ENCODE peak calls at places on chromosomes 7 and 10, in seven cellular contexts. M is transverse colon, C is prostate gland, T is endothelial cell of umbilical vein, B is SK-N-SH, K is esophagus muscularis mucosa, G is HL-60. Z is an unnamed sample.

GRCh38 chr10:97882142-97883091 is 32.8 kb downstream of the GOLGA7B start:
- DNase-seq in G (no peak), K (no peak), B (no peak), C (no peak), M (no peak), T (peak), Z (peak)

GRCh38 chr10:126094537-126094936 is 198.2 kb downstream of the FANK1 start:
- DNase-seq in M (no peak), K (no peak), G (no peak), B (no peak), T (no peak), C (no peak), Z (no peak)

GRCh38 chr10:95308389-95309302 is 17.8 kb upstream of the PDLIM1 start:
- DNase-seq in G (no peak), T (peak), B (no peak), M (peak), C (peak), K (peak), Z (peak)

GRCh38 chr10:35781643-35782035 is 139.5 kb upstream of the FZD8 start:
- DNase-seq in T (peak), B (peak), G (no peak), M (peak), K (no peak), C (no peak), Z (no peak)

GRCh38 chr7:128161466-128162125 is 79.5 kb upstream of the LEP start:
- DNase-seq in C (no peak), G (no peak), T (no peak), M (no peak), K (peak), B (no peak), Z (no peak)

GRCh38 chr7:150398965-150399320 is 19.8 kb downstream of the ZNF775 start:
- DNase-seq in C (no peak), T (no peak), M (no peak), B (no peak), K (no peak), G (no peak), Z (peak)

GRCh38 chr7:140212100-140212881 is 35.5 kb upstream of the KDM7A start:
- DNase-seq in M (peak), B (no peak), T (no peak), K (no peak), C (no peak), G (no peak), Z (no peak)

GRCh38 chr7:108598153-108598552 is 28.5 kb downstream of the DNAJB9 start:
- DNase-seq in M (no peak), K (no peak), T (no peak), C (no peak), G (no peak), B (no peak), Z (no peak)

GRCh38 chr10:88090568-88091214 is 227.3 kb downstream of the PTEN start:
- DNase-seq in M (no peak), T (no peak), C (no peak), G (peak), B (no peak), K (no peak), Z (no peak)

GRCh38 chr10:78529262-78529661 is 495.6 kb downstream of the RPS24 start:
- DNase-seq in B (no peak), M (no peak), T (no peak), C (no peak), G (no peak), K (no peak), Z (no peak)

GRCh38 chr7:112449353-112449752 is 907 bp upstream of the IFRD1 start:
- DNase-seq in K (no peak), C (no peak), T (peak), G (no peak), B (no peak), M (peak), Z (no peak)

GRCh38 chr7:26500749-26501352 is 209.2 kb downstream of the SNX10 start:
- DNase-seq in M (no peak), K (no peak), G (peak), C (no peak), B (peak), T (peak), Z (no peak)

GRCh38 chr7:99469381-99470065 is 3.2 kb upstream of the ZNF789 start:
- DNase-seq in T (no peak), M (no peak), C (no peak), B (no peak), G (no peak), K (no peak), Z (no peak)

GRCh38 chr7:111758332-111758731 is 196.0 kb upstream of the IMMP2L start:
- DNase-seq in T (no peak), C (no peak), K (no peak), G (no peak), M (no peak), B (no peak), Z (no peak)

GRCh38 chr7:97064972-97065587 is 40.4 kb upstream of the DLX5 start:
- DNase-seq in B (peak), M (no peak), C (peak), G (peak), K (no peak), T (peak), Z (no peak)

GRCh38 chr7:97733276-97734206 is 1.7 kb downstream of the TAC1 start:
- DNase-seq in B (peak), G (no peak), K (no peak), M (no peak), C (no peak), T (no peak), Z (peak)

GRCh38 chr10:99433378-99434020 is 3.1 kb upstream of the GOT1 start:
- DNase-seq in G (no peak), K (no peak), M (no peak), T (peak), B (no peak), C (no peak), Z (no peak)

GRCh38 chr10:28906934-28907333 is 229.6 kb downstream of the BAMBI start:
- DNase-seq in M (no peak), G (no peak), B (no peak), K (no peak), C (no peak), T (peak), Z (no peak)

GRCh38 chr10:6049031-6049400 is 13.2 kb downstream of the IL2RA start:
- DNase-seq in M (no peak), K (peak), B (no peak), C (no peak), T (no peak), G (no peak), Z (no peak)

GRCh38 chr10:6048281-6049030 is 13.7 kb downstream of the IL2RA start:
- DNase-seq in B (no peak), C (no peak), T (no peak), G (no peak), M (no peak), K (peak), Z (no peak)

GRCh38 chr10:6052247-6053221 is 9.6 kb downstream of the IL2RA start:
- DNase-seq in K (peak), M (peak), G (no peak), T (no peak), C (no peak), B (no peak), Z (peak)

GRCh38 chr10:6053303-6053702 is 8.9 kb downstream of the IL2RA start:
- DNase-seq in C (no peak), K (no peak), B (no peak), G (no peak), T (no peak), M (no peak), Z (no peak)

GRCh38 chr10:6050801-6051445 is 11.2 kb downstream of the IL2RA start:
- DNase-seq in B (peak), T (no peak), K (peak), M (peak), G (no peak), C (peak), Z (peak)
- TF ChIP-seq POLR2AphosphoS5 in B (no peak), T (no peak), K (no peak), M (no peak), G (no peak), C (peak), Z (peak)

GRCh38 chr7:18792866-18793595 is 297.5 kb downstream of the HDAC9 start:
- DNase-seq in B (no peak), C (no peak), T (peak), K (no peak), G (no peak), M (no peak), Z (no peak)

GRCh38 chr7:18799899-18800298 is 304.4 kb downstream of the HDAC9 start:
- DNase-seq in B (no peak), C (no peak), M (no peak), G (no peak), T (no peak), K (no peak), Z (no peak)

GRCh38 chr7:18798018-18798906 is 302.7 kb downstream of the HDAC9 start:
- DNase-seq in G (no peak), T (no peak), B (no peak), K (no peak), M (no peak), C (no peak), Z (no peak)

DNA sequence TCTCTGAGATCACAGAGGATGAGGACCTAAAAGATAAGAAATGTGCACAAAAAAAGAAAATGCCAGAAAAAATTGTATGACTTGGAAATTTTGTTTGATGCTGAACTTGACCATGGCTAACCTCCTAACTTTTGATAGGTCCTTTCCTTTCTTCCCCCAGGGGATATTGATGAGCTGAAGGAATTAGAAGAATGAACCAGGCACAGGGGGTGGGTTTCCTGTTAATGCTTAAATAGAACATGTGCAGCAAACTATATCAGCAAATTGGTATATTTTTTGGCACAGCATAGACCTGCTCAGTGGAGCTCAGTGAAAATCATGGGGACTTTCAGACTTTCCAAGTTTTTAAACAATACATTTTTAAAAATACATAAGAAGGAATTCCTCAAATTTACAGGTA is 300.7 kb downstream of the HDAC9 start:
- DNase-seq in T (no peak), C (no peak), G (no peak), B (no peak), M (no peak), K (no peak), Z (no peak)
- TF ChIP-seq POLR2AphosphoS5 in T (no peak), C (no peak), G (no peak), B (no peak), M (no peak), K (no peak), Z (no peak)

GRCh38 chr10:5526691-5527331 is 2.0 kb downstream of the CALML3 start:
- DNase-seq in C (no peak), K (no peak), B (no peak), G (no peak), T (no peak), M (peak), Z (peak)

GRCh38 chr10:5523796-5524574 is 776 bp upstream of the CALML3 start:
- DNase-seq in M (peak), T (no peak), B (no peak), G (no peak), K (no peak), C (no peak), Z (no peak)

GRCh38 chr10:5524721-5525531 is at the start of gene CALML3:
- DNase-seq in T (no peak), M (peak), B (no peak), K (no peak), C (peak), G (no peak), Z (no peak)

GRCh38 chr10:5525581-5526271 is 965 bp downstream of the CALML3 start:
- DNase-seq in B (no peak), M (peak), G (no peak), C (no peak), T (no peak), K (no peak), Z (no peak)

GRCh38 chr10:5522913-5523560 is 1.7 kb upstream of the CALML3 start:
- DNase-seq in B (no peak), T (no peak), K (no peak), G (no peak), C (no peak), M (peak), Z (peak)
- TF ChIP-seq POLR2AphosphoS5 in B (no peak), T (no peak), K (no peak), G (no peak), C (no peak), M (no peak), Z (no peak)

GRCh38 chr10:70964281-70964680 is 75.9 kb upstream of the PCBD1 start:
- DNase-seq in K (no peak), T (no peak), B (no peak), G (no peak), C (no peak), M (no peak), Z (no peak)
- TF ChIP-seq POLR2AphosphoS5 in K (no peak), T (no peak), B (no peak), G (no peak), C (no peak), M (no peak), Z (no peak)

DNA sequence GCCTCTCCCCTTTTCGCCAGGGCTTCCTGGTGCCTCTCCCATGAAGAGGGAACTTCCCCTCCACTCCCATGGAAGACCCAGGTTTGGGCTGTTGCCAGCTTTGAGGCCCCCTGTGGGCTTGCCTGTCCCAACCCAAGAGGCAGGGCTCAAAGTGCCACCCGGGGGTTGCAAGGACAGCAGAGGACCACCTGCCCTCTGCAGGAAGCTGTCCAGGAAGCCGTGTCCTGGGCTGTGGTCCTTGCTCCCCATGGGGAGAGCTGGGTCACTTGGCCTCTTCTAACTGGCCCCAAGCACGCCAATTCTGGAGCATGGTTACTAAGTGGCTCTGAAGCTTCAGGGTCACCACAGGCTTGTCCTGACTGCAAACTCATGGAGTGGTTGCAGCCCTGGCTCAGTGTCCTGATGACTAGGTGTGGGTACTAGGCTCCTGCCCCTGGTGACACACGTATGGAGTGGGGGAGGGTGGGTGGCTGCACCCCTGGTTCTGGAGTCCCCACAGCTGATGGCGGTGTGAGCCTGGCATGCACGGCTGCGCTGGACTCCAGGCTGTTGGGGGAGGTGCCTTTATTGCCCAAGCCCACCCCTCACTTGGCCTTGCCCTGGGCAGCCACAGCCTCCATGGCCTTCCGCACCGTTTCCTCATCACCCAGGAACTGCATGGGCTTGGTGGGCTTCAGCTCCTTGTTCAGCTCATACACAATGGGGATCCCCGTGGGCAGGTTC is 3.0 kb downstream of the PGAM2 start:
- DNase-seq in B (no peak), K (no peak), G (no peak), C (no peak), M (peak), T (no peak), Z (no peak)
- TF ChIP-seq POLR2AphosphoS5 in B (no peak), K (no peak), G (no peak), C (no peak), M (no peak), T (no peak), Z (no peak)

DNA sequence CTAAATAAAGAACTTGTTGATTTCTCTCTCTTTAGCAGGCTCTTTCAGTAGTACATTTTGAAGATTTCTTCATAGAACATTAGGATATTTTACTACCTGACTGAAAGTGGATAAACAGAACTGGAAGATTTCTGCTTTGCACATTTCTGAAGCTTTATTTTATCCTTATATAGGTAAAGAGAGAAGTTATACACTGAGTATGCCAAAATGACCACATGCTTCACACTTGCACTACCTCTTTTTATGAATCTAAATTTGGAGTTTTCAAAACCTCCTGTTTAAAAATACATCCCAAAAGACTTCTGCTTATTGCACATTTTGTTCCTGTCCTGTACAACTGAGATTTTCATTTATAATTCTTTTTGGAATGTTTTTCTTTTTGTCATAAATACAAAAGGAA is 197.4 kb upstream of the PRPS1L1 start:
- DNase-seq in T (no peak), K (no peak), C (no peak), M (no peak), B (no peak), G (no peak), Z (no peak)
- TF ChIP-seq POLR2AphosphoS5 in T (no peak), K (no peak), C (no peak), M (no peak), B (no peak), G (no peak), Z (no peak)

GRCh38 chr10:80079312-80079613 is 798 bp downstream of the TMEM254 start:
- DNase-seq in T (no peak), G (no peak), M (no peak), B (no peak), K (no peak), C (no peak), Z (no peak)
- TF ChIP-seq POLR2AphosphoS5 in T (no peak), G (peak), M (no peak), B (peak), K (no peak), C (no peak), Z (no peak)